ENCODE peak calls at places on chromosome 17, in four cellular contexts. One of them, this sample, is unnamed.

GRCh38 chr17:76193616-76194015 is 46.7 kb downstream of the RNF157 start:
- DNase-seq in activated B cell treated with CpG ODN at 0.5 μM for 24 hours: no peak
- DNase-seq in brain microvascular endothelial cell: no peak
- DNase-seq in lung: no peak
- DNase-seq in this sample: no peak

GRCh38 chr17:29619251-29619650 is 3.5 kb downstream of the CORO6 start:
- DNase-seq in activated B cell treated with CpG ODN at 0.5 μM for 24 hours: no peak
- DNase-seq in brain microvascular endothelial cell: no peak
- DNase-seq in lung: no peak
- DNase-seq in this sample: no peak

GRCh38 chr17:62562656-62563055 is 64.8 kb upstream of the MRC2 start:
- DNase-seq in activated B cell treated with CpG ODN at 0.5 μM for 24 hours: no peak
- DNase-seq in brain microvascular endothelial cell: peak
- DNase-seq in lung: no peak
- DNase-seq in this sample: no peak

GRCh38 chr17:75317671-75318070 is 28.4 kb upstream of the SLC25A19 start:
- DNase-seq in activated B cell treated with CpG ODN at 0.5 μM for 24 hours: no peak
- DNase-seq in brain microvascular endothelial cell: no peak
- DNase-seq in lung: no peak
- DNase-seq in this sample: peak

GRCh38 chr17:35709874-35710273 is 21.6 kb upstream of the RASL10B start:
- DNase-seq in activated B cell treated with CpG ODN at 0.5 μM for 24 hours: no peak
- DNase-seq in brain microvascular endothelial cell: no peak
- DNase-seq in lung: no peak
- DNase-seq in this sample: no peak

GRCh38 chr17:39123627-39124026 is 27.8 kb downstream of the PLXDC1 start:
- DNase-seq in activated B cell treated with CpG ODN at 0.5 μM for 24 hours: no peak
- DNase-seq in brain microvascular endothelial cell: no peak
- DNase-seq in lung: no peak
- DNase-seq in this sample: no peak

GRCh38 chr17:28372203-28372944 is 880 bp downstream of the SARM1 start:
- DNase-seq in activated B cell treated with CpG ODN at 0.5 μM for 24 hours: peak
- DNase-seq in brain microvascular endothelial cell: no peak
- DNase-seq in lung: no peak
- DNase-seq in this sample: no peak

GRCh38 chr17:81576621-81577277 is 24.6 kb upstream of the FAAP100 start:
- DNase-seq in activated B cell treated with CpG ODN at 0.5 μM for 24 hours: no peak
- DNase-seq in brain microvascular endothelial cell: peak
- DNase-seq in lung: no peak
- DNase-seq in this sample: no peak

GRCh38 chr17:21166599-21167265 is 40.0 kb downstream of the DHRS7B start:
- DNase-seq in activated B cell treated with CpG ODN at 0.5 μM for 24 hours: no peak
- DNase-seq in brain microvascular endothelial cell: no peak
- DNase-seq in lung: no peak
- DNase-seq in this sample: no peak

GRCh38 chr17:5741810-5742209 is 157.5 kb upstream of the NLRP1 start:
- DNase-seq in activated B cell treated with CpG ODN at 0.5 μM for 24 hours: no peak
- DNase-seq in brain microvascular endothelial cell: no peak
- DNase-seq in lung: no peak
- DNase-seq in this sample: no peak

GRCh38 chr17:14019186-14019956 is 49.9 kb upstream of the COX10 start:
- DNase-seq in activated B cell treated with CpG ODN at 0.5 μM for 24 hours: no peak
- DNase-seq in brain microvascular endothelial cell: peak
- DNase-seq in lung: no peak
- DNase-seq in this sample: no peak

GRCh38 chr17:69452664-69453260 is 38.3 kb downstream of the MAP2K6 start:
- DNase-seq in activated B cell treated with CpG ODN at 0.5 μM for 24 hours: no peak
- DNase-seq in brain microvascular endothelial cell: no peak
- DNase-seq in lung: no peak
- DNase-seq in this sample: no peak

GRCh38 chr17:56870163-56870651 is 36.3 kb downstream of the DGKE start:
- DNase-seq in activated B cell treated with CpG ODN at 0.5 μM for 24 hours: no peak
- DNase-seq in brain microvascular endothelial cell: no peak
- DNase-seq in lung: no peak
- DNase-seq in this sample: no peak

GRCh38 chr17:6471531-6472465 is 27.5 kb downstream of the PIMREG start:
- DNase-seq in activated B cell treated with CpG ODN at 0.5 μM for 24 hours: no peak
- DNase-seq in brain microvascular endothelial cell: peak
- DNase-seq in lung: no peak
- DNase-seq in this sample: no peak

GRCh38 chr17:74532115-74532514 is 840 bp upstream of the CD300LB start:
- DNase-seq in activated B cell treated with CpG ODN at 0.5 μM for 24 hours: peak
- DNase-seq in brain microvascular endothelial cell: no peak
- DNase-seq in lung: peak
- DNase-seq in this sample: no peak

GRCh38 chr17:76586741-76587487 is 1.3 kb upstream of the ST6GALNAC2 start:
- DNase-seq in activated B cell treated with CpG ODN at 0.5 μM for 24 hours: no peak
- DNase-seq in brain microvascular endothelial cell: no peak
- DNase-seq in lung: no peak
- DNase-seq in this sample: peak

GRCh38 chr17:57995076-57995956 is 7.3 kb upstream of the VEZF1 start:
- DNase-seq in activated B cell treated with CpG ODN at 0.5 μM for 24 hours: peak
- DNase-seq in brain microvascular endothelial cell: peak
- DNase-seq in lung: peak
- DNase-seq in this sample: peak

GRCh38 chr17:67718325-67718941 is 697 bp downstream of the NOL11 start:
- DNase-seq in activated B cell treated with CpG ODN at 0.5 μM for 24 hours: no peak
- DNase-seq in brain microvascular endothelial cell: peak
- DNase-seq in lung: no peak
- DNase-seq in this sample: peak

GRCh38 chr17:65185686-65186382 is 48.7 kb downstream of the RGS9 start:
- DNase-seq in activated B cell treated with CpG ODN at 0.5 μM for 24 hours: no peak
- DNase-seq in brain microvascular endothelial cell: no peak
- DNase-seq in lung: no peak
- DNase-seq in this sample: no peak
- TF ChIP-seq CTCF in activated B cell treated with CpG ODN at 0.5 μM for 24 hours: no peak
- TF ChIP-seq CTCF in brain microvascular endothelial cell: peak
- TF ChIP-seq CTCF in lung: no peak
- TF ChIP-seq CTCF in this sample: no peak

DNA sequence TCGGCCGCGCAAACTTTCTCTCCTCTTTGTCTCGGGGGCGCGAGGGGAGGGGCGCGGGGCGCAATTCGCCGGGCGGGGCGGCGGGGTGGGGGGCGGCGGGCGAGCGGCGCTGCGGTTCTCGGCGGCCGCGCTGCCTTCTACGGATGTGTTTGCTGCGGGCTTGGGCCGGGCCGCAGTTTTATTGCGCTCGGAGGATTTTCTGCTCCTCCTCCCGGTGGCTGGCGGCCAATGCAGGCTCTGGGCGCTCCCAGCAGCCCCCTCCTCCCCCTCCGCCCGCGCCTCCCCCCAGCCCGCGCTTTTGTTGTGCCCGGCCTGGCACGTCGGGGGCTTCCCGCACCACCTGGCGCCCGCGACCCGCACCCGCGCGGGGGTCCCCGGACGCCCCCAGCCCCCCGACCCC is at the start of gene TIMP2:
- DNase-seq in activated B cell treated with CpG ODN at 0.5 μM for 24 hours: peak
- DNase-seq in brain microvascular endothelial cell: peak
- DNase-seq in lung: peak
- DNase-seq in this sample: peak
- TF ChIP-seq CTCF in activated B cell treated with CpG ODN at 0.5 μM for 24 hours: no peak
- TF ChIP-seq CTCF in brain microvascular endothelial cell: peak
- TF ChIP-seq CTCF in lung: no peak
- TF ChIP-seq CTCF in this sample: no peak

GRCh38 chr17:17680477-17681186 is 626 bp upstream of the RAI1 start:
- DNase-seq in activated B cell treated with CpG ODN at 0.5 μM for 24 hours: no peak
- DNase-seq in brain microvascular endothelial cell: no peak
- DNase-seq in lung: no peak
- DNase-seq in this sample: no peak

GRCh38 chr17:17682293-17682736 is 1.1 kb downstream of the RAI1 start:
- DNase-seq in activated B cell treated with CpG ODN at 0.5 μM for 24 hours: peak
- DNase-seq in brain microvascular endothelial cell: no peak
- DNase-seq in lung: no peak
- DNase-seq in this sample: peak

GRCh38 chr17:17681187-17681743 is at the start of gene RAI1:
- DNase-seq in activated B cell treated with CpG ODN at 0.5 μM for 24 hours: peak
- DNase-seq in brain microvascular endothelial cell: no peak
- DNase-seq in lung: peak
- DNase-seq in this sample: peak

GRCh38 chr17:17682737-17683675 is 1.7 kb downstream of the RAI1 start:
- DNase-seq in activated B cell treated with CpG ODN at 0.5 μM for 24 hours: peak
- DNase-seq in brain microvascular endothelial cell: peak
- DNase-seq in lung: peak
- DNase-seq in this sample: peak

DNA sequence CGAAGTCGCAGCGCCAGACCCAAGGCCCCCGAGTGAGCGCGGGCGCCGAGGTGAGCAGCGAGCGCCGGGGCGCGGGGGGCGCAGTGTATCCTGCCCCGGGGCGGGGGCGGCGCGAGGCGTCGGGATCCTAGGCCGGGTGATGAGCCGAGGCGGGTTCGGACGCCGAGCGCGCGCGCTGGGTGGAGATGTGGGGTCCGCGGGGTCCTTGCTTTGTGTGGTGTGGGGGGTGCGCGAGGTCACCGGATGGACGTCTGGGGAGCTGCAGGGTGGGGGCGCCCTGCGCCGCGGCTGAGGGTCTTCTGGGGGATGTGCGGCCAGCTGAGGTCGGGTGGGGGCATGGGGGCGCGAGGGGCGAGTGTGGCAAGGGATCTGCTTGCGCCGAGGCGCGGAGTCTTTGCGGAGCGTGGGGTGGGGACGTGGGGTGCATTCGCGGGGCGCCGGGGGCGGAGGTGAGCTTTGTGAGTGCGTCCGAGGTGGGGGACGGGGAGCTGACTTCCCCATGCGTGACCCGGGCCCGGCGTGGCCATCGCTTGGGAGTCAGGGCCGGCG is 560 bp downstream of the RAI1 start:
- DNase-seq in activated B cell treated with CpG ODN at 0.5 μM for 24 hours: no peak
- DNase-seq in brain microvascular endothelial cell: no peak
- DNase-seq in lung: no peak
- DNase-seq in this sample: peak
- TF ChIP-seq CTCF in activated B cell treated with CpG ODN at 0.5 μM for 24 hours: no peak
- TF ChIP-seq CTCF in brain microvascular endothelial cell: no peak
- TF ChIP-seq CTCF in lung: no peak
- TF ChIP-seq CTCF in this sample: no peak

DNA sequence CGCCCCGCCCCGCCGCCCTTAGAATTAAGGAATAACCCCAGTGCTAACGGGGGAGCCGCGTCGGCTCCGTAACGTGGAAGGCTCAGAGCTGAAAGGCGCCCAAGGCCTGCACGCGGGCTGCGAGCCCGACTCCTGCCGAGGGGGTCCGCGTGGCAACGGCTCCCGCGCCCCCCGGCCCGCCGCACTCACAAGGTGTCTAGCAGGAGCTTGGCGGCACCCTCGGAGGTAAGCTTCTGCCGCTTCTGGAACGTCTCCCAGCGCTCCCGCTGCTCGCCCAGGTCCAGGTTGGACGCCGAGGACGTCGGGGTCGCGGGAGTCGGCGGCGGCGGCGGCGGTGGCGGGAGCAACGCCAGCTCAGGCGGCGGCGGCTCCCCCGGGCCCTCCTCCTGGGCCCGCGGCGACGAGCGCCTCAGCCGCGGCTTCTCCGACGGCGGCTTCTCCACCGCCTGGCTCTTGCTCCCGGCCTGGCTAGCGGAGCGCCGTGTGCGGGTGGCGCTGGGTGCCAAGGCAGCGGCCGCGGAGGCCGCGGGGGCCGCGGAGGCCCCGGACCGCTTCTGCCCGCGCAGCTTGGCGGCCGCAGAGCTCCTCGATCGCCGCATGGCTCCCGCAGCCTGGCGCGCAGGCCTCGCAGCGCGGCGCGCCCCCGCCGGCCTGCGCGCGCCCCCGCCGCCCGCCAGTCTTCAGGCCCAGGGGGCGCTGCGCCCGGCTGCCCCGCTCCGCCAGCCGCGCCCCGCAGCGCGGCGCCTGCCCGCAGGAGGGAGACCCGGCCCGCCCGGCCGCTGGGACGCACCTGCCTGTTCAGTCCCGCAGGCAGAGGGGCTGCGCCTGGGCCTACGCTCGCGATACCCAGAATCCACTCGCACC is at the start of gene CENPV:
- DNase-seq in activated B cell treated with CpG ODN at 0.5 μM for 24 hours: peak
- DNase-seq in brain microvascular endothelial cell: peak
- DNase-seq in lung: peak
- DNase-seq in this sample: peak
- TF ChIP-seq CTCF in activated B cell treated with CpG ODN at 0.5 μM for 24 hours: no peak
- TF ChIP-seq CTCF in brain microvascular endothelial cell: no peak
- TF ChIP-seq CTCF in lung: no peak
- TF ChIP-seq CTCF in this sample: no peak

GRCh38 chr17:73359987-73360410 is 48.2 kb upstream of the CDC42EP4 start:
- DNase-seq in activated B cell treated with CpG ODN at 0.5 μM for 24 hours: no peak
- DNase-seq in brain microvascular endothelial cell: no peak
- DNase-seq in lung: peak
- DNase-seq in this sample: no peak
- TF ChIP-seq CTCF in activated B cell treated with CpG ODN at 0.5 μM for 24 hours: no peak
- TF ChIP-seq CTCF in brain microvascular endothelial cell: no peak
- TF ChIP-seq CTCF in lung: no peak
- TF ChIP-seq CTCF in this sample: no peak

GRCh38 chr17:7782237-7782636 is 51.8 kb upstream of the KDM6B start:
- DNase-seq in activated B cell treated with CpG ODN at 0.5 μM for 24 hours: no peak
- DNase-seq in brain microvascular endothelial cell: peak
- DNase-seq in lung: no peak
- DNase-seq in this sample: no peak
- TF ChIP-seq CTCF in activated B cell treated with CpG ODN at 0.5 μM for 24 hours: no peak
- TF ChIP-seq CTCF in brain microvascular endothelial cell: peak
- TF ChIP-seq CTCF in lung: no peak
- TF ChIP-seq CTCF in this sample: no peak

DNA sequence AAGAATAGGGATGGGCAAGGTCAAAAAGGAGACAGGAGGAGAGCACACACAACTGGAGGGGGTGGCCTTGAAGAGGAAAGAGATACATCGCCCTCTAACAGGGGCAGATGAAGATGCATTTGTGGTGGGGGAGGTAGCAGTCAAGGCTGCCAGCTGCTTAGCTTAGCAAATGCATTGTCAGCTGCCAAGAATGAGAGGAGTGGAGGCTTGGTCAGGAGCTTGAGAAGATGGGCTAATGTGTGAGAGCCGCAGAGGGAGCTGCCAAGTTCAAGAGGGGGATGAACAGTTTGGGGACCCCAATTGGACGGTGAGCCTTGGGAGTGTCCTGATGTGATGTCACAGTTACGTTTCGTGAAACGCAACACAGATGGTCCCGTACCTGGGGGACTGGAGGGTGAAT is 28.9 kb upstream of the GNA13 start:
- DNase-seq in activated B cell treated with CpG ODN at 0.5 μM for 24 hours: no peak
- DNase-seq in brain microvascular endothelial cell: no peak
- DNase-seq in lung: no peak
- DNase-seq in this sample: no peak
- TF ChIP-seq CTCF in activated B cell treated with CpG ODN at 0.5 μM for 24 hours: no peak
- TF ChIP-seq CTCF in brain microvascular endothelial cell: no peak
- TF ChIP-seq CTCF in lung: no peak
- TF ChIP-seq CTCF in this sample: no peak

GRCh38 chr17:10881959-10882358 is 44.1 kb upstream of the PIRT start:
- DNase-seq in activated B cell treated with CpG ODN at 0.5 μM for 24 hours: no peak
- DNase-seq in brain microvascular endothelial cell: no peak
- DNase-seq in lung: no peak
- DNase-seq in this sample: no peak

GRCh38 chr17:10875411-10875810 is 37.5 kb upstream of the PIRT start:
- DNase-seq in activated B cell treated with CpG ODN at 0.5 μM for 24 hours: no peak
- DNase-seq in brain microvascular endothelial cell: peak
- DNase-seq in lung: no peak
- DNase-seq in this sample: peak

GRCh38 chr17:10875984-10876555 is 38.2 kb upstream of the PIRT start:
- DNase-seq in activated B cell treated with CpG ODN at 0.5 μM for 24 hours: no peak
- DNase-seq in brain microvascular endothelial cell: peak
- DNase-seq in lung: peak
- DNase-seq in this sample: peak

DNA sequence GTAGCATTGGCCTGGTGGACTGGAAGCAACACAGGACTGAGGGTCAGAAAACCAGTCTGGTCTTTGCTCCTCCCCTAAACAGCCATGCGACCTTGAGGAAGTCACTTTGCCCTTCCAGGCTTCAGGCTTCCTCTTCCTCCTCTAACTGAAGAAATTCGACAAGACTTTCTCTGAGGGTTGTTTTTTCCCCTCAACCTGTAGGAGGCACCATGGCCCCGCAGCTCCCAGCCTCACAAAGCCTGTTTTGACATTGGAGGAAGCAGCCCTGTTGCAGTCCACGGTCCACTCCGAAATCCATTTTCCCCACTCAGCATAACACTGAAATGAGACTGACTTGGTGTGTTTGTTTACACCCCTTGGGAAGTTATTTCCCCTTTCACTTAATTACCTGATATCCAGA is 41.2 kb upstream of the PIRT start:
- DNase-seq in activated B cell treated with CpG ODN at 0.5 μM for 24 hours: no peak
- DNase-seq in brain microvascular endothelial cell: no peak
- DNase-seq in lung: no peak
- DNase-seq in this sample: peak
- TF ChIP-seq CTCF in activated B cell treated with CpG ODN at 0.5 μM for 24 hours: no peak
- TF ChIP-seq CTCF in brain microvascular endothelial cell: no peak
- TF ChIP-seq CTCF in lung: no peak
- TF ChIP-seq CTCF in this sample: peak

This sample was measured in nephron progenitor cell.